ENCODE peak calls at places on chromosomes 12 and 14, in four cellular contexts. U is mammary epithelial cell, F is MM.1S, B is HepG2. O is an unnamed sample.

GRCh38 chr14:82003418-82003817 is 469.8 kb upstream of the SEL1L start:
- DNase-seq in U (no peak), F (no peak), B (no peak), O (no peak)

GRCh38 chr14:74302160-74302628 is 540 bp downstream of the ABCD4 start:
- DNase-seq in U (peak; percentile 47), F (peak; percentile 43), B (peak; percentile 58), O (peak; percentile 52)

GRCh38 chr14:101076451-101077220 is 173.1 kb upstream of the RTL1 start:
- DNase-seq in U (no peak), F (no peak), B (no peak), O (no peak)

GRCh38 chr12:16437281-16437816 is 89.9 kb downstream of the MGST1 start:
- DNase-seq in U (no peak), F (no peak), B (no peak), O (no peak)

GRCh38 chr14:50407089-50407813 is 10.6 kb upstream of the CDKL1 start:
- DNase-seq in U (no peak), F (no peak), B (no peak), O (no peak)

GRCh38 chr12:170361-171225 is 43.4 kb downstream of the SLC6A12 start:
- DNase-seq in U (no peak), F (no peak), B (no peak), O (no peak)

GRCh38 chr12:115504241-115504941 is 773.1 kb downstream of the MED13L start:
- DNase-seq in U (no peak), F (peak; percentile 77), B (no peak), O (no peak)

GRCh38 chr12:24788886-24789285 is 160.0 kb downstream of the BCAT1 start:
- DNase-seq in U (no peak), F (no peak), B (no peak), O (no peak)

GRCh38 chr14:60094306-60094897 is 2.7 kb downstream of the PCNX4 start:
- DNase-seq in U (no peak), F (no peak), B (peak; percentile 90), O (peak; percentile 80)

GRCh38 chr14:68779761-68780323 is 13.0 kb downstream of the ZFP36L1 start:
- DNase-seq in U (peak; percentile 64), F (no peak), B (peak; percentile 96), O (peak; percentile 70)

GRCh38 chr14:79404874-79405273 is 806.4 kb downstream of the DIO2 start:
- DNase-seq in U (no peak), F (no peak), B (no peak), O (peak; percentile 44)

GRCh38 chr12:24719293-24719721 is 229.6 kb downstream of the BCAT1 start:
- DNase-seq in U (peak; percentile 87), F (no peak), B (no peak), O (peak; percentile 72)

GRCh38 chr14:96086574-96087077 is 47.5 kb downstream of the C14orf132 start:
- DNase-seq in U (peak; percentile 76), F (no peak), B (no peak), O (no peak)

GRCh38 chr14:104442611-104443390 is 136.8 kb upstream of the C14orf180 start:
- DNase-seq in U (no peak), F (no peak), B (no peak), O (no peak)

GRCh38 chr14:105414456-105415371 is 4.9 kb upstream of the MTA1 start:
- DNase-seq in U (peak; percentile 26), F (no peak), B (peak; percentile 22), O (peak; percentile 56)

GRCh38 chr12:93667672-93668071 is 9.5 kb upstream of the CRADD start:
- DNase-seq in U (no peak), F (no peak), B (no peak), O (no peak)

GRCh38 chr12:69991683-69992297 is 166.8 kb downstream of the MYRFL start:
- DNase-seq in U (no peak), F (no peak), B (no peak), O (no peak)

GRCh38 chr12:88579941-88580871 is at the start of gene KITLG:
- DNase-seq in U (peak; percentile 90), F (peak; percentile 70), B (peak; percentile 56), O (peak; percentile 81)
- H3K4me3 ChIP-seq in U (peak within 1 kb of the TSS; percentile 99), F (peak within 1 kb of the TSS; percentile 64), B (peak within 1 kb of the TSS; percentile 74), O (peak within 1 kb of the TSS; percentile 81)

GRCh38 chr12:27555928-27556778 is 32.1 kb downstream of the PPFIBP1 start:
- DNase-seq in U (peak; percentile 63), F (no peak), B (no peak), O (peak; percentile 46)
- H3K4me3 ChIP-seq in U (no peak overlapping the region), F (no peak overlapping the region), B (no peak overlapping the region), O (no peak overlapping the region)

GRCh38 chr12:1665366-1665765 is 25.5 kb upstream of the ADIPOR2 start:
- DNase-seq in U (no peak), F (no peak), B (no peak), O (no peak)
- H3K4me3 ChIP-seq in U (no peak overlapping the region), F (no peak overlapping the region), B (no peak overlapping the region), O (no peak overlapping the region)

GRCh38 chr12:120238839-120239445 is 26.6 kb downstream of the PXN start:
- DNase-seq in U (no peak), F (no peak), B (no peak), O (no peak)
- H3K4me3 ChIP-seq in U (no peak overlapping the region), F (no peak overlapping the region), B (no peak overlapping the region), O (no peak overlapping the region)

GRCh38 chr12:124633269-124633953 is 66.0 kb upstream of the NCOR2 start:
- DNase-seq in U (peak; percentile 70), F (no peak), B (no peak), O (peak; percentile 44)
- H3K4me3 ChIP-seq in U (no peak overlapping the region), F (no peak overlapping the region), B (no peak overlapping the region), O (no peak overlapping the region)

GRCh38 chr12:83434600-83434999 is 747.9 kb downstream of the TMTC2 start:
- DNase-seq in U (no peak), F (no peak), B (no peak), O (no peak)
- H3K4me3 ChIP-seq in U (no peak overlapping the region), F (no peak overlapping the region), B (no peak overlapping the region), O (no peak overlapping the region)